ENCODE peak calls at places on chromosomes 7 and 10, in ten cellular contexts. F is upper lobe of left lung, J is breast epithelium, S is suprapubic skin, L is stomach, Y is SK-N-SH, V is esophagus muscularis mucosa, B is endothelial cell of umbilical vein, R is prostate gland, O is HL-60. A is an unnamed sample.

GRCh38 chr10:130961506-130962239 is 349.8 kb downstream of the TCERG1L start:
- DNase-seq in F (no peak), J (no peak), S (no peak), L (no peak), Y (no peak), V (peak; percentile 90), B (no peak), R (no peak), O (no peak), A (no peak)

GRCh38 chr10:55183993-55184392 is 383.0 kb upstream of the PCDH15 start:
- DNase-seq in F (no peak), J (no peak), S (no peak), L (no peak), Y (no peak), V (no peak), B (no peak), R (no peak), O (no peak), A (no peak)

GRCh38 chr7:106205621-106206222 is 79.1 kb downstream of the NAMPT start:
- DNase-seq in F (no peak), J (no peak), S (no peak), L (no peak), Y (no peak), V (no peak), B (peak; percentile 14), R (peak; percentile 24), O (no peak), A (no peak)

GRCh38 chr10:19860107-19860506 is 43.9 kb downstream of the PLXDC2 start:
- DNase-seq in F (no peak), J (no peak), S (no peak), L (no peak), Y (no peak), V (no peak), B (no peak), R (no peak), O (no peak), A (no peak)

GRCh38 chr10:91700788-91701444 is 68.0 kb upstream of the PPP1R3C start:
- DNase-seq in F (no peak), J (no peak), S (no peak), L (no peak), Y (no peak), V (no peak), B (peak; percentile 45), R (no peak), O (no peak), A (no peak)

GRCh38 chr7:732094-732541 is 5.0 kb upstream of the PRKAR1B start:
- DNase-seq in F (peak; percentile 62), J (peak; percentile 51), S (no peak), L (peak; percentile 87), Y (peak; percentile 71), V (no peak), B (peak; percentile 36), R (peak; percentile 71), O (no peak), A (no peak)

GRCh38 chr7:122528879-122529481 is 169.9 kb downstream of the RNF133 start:
- DNase-seq in F (no peak), J (no peak), S (no peak), L (no peak), Y (peak; percentile 17), V (no peak), B (peak; percentile 68), R (no peak), O (no peak), A (no peak)

GRCh38 chr7:100886142-100886935 is 3.2 kb downstream of the UFSP1 start:
- DNase-seq in F (no peak), J (no peak), S (no peak), L (no peak), Y (peak; percentile 32), V (no peak), B (no peak), R (no peak), O (no peak), A (no peak)

GRCh38 chr10:131806146-131806545 is 94.7 kb upstream of the PPP2R2D start:
- DNase-seq in F (peak; percentile 51), J (no peak), S (no peak), L (peak; percentile 10), Y (no peak), V (no peak), B (no peak), R (no peak), O (no peak), A (no peak)

GRCh38 chr7:151060113-151060415 is 675 bp downstream of the SLC4A2 start:
- DNase-seq in F (no peak), J (no peak), S (no peak), L (no peak), Y (no peak), V (no peak), B (no peak), R (no peak), O (no peak), A (no peak)

GRCh38 chr7:150974468-150975391 is 3.4 kb downstream of the KCNH2 start:
- DNase-seq in F (peak; percentile 95), J (no peak), S (no peak), L (peak; percentile 55), Y (peak; percentile 82), V (no peak), B (peak; percentile 12), R (no peak), O (no peak), A (peak; percentile 67)

GRCh38 chr7:105935250-105935649 is 27.8 kb upstream of the CDHR3 start:
- DNase-seq in F (no peak), J (no peak), S (no peak), L (peak; percentile 54), Y (no peak), V (no peak), B (no peak), R (no peak), O (no peak), A (no peak)

GRCh38 chr10:34290412-34291082 is 524.5 kb downstream of the PARD3 start:
- DNase-seq in F (no peak), J (no peak), S (no peak), L (no peak), Y (no peak), V (no peak), B (peak; percentile 67), R (no peak), O (no peak), A (no peak)

DNA sequence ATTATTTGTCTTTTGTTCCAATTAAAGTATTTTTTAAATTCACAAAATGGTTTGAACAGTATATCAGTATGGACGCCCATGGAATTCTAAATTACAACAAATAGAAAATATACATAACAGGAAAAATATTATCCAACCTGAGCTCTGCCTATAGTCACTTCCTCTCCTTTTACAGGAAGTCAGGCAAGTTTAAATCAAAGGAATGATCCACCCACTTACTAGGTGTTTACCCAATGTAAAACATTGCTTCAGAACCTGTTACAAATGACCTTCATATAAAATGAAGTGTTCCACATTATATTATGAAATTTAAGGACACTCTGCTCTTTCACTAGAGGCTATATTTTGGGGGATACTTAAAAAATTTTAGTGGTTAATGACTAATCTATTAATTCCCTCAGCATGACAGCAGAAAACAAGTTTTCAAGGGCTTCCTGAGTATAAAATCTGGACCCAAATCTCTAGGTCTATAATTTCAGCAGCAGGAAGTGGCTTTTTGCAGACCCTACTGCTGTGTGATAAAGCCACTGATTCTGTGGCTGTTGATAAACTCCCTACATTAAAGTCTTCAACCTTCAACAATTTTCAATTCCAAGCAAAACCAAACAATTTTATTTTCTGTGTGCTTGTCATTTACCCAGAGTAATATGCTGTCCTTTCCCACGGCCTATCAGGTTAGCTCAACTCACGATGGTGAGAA is 722.6 kb downstream of the GATA3 start:
- DNase-seq in F (no peak), J (no peak), S (no peak), L (no peak), Y (no peak), V (no peak), B (no peak), R (no peak), O (no peak), A (no peak)
- TF ChIP-seq POLR2AphosphoS5 in F (no peak), J (no peak), S (no peak), L (no peak), Y (no peak), V (no peak), B (no peak), R (no peak), O (no peak), A (no peak)

DNA sequence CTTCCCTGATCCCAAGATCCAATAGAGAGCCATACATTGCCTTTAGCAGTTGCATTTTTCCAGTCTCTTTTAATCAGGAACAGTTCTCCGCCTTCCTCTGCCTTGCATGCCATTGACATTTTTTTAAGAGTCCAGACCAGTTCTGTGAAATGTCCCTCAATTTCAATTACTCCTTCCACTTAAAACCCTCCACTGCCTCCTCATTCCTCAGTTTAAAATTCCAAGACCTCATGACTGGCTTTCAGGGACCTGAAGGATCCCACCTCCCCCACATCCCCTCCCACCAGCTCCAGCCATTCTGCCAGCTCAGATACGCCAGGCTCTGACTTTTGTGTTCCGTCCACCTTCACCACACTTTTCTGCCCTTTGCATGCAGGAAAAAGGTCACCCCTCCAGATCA is 8.8 kb downstream of the TNRC18 start:
- DNase-seq in F (no peak), J (no peak), S (no peak), L (no peak), Y (no peak), V (no peak), B (no peak), R (no peak), O (no peak), A (no peak)
- TF ChIP-seq POLR2AphosphoS5 in F (no peak), J (no peak), S (no peak), L (no peak), Y (peak; percentile 69), V (no peak), B (no peak), R (no peak), O (no peak), A (no peak)

DNA sequence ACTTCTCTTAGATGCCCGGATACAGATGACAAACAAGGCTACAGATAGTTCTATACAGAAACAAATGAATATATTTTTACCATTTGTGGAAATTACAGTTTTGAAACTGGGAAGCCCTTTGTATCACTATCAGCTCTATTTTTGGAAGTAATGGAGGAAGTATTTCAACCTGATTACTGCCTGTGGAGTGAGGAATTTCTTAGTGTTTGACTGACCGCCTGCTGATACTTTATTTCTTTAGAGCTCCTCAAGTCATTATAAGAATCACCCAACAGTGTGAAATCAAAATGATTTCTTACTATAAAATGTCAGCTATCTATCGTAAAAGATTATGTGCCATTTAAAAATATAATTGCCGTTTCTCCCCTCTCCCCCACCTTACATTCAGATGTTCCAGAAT is 290.9 kb downstream of the SDK1 start:
- DNase-seq in F (no peak), J (no peak), S (no peak), L (no peak), Y (no peak), V (no peak), B (no peak), R (no peak), O (no peak), A (no peak)
- TF ChIP-seq POLR2AphosphoS5 in F (no peak), J (no peak), S (no peak), L (no peak), Y (no peak), V (no peak), B (no peak), R (no peak), O (no peak), A (no peak)

DNA sequence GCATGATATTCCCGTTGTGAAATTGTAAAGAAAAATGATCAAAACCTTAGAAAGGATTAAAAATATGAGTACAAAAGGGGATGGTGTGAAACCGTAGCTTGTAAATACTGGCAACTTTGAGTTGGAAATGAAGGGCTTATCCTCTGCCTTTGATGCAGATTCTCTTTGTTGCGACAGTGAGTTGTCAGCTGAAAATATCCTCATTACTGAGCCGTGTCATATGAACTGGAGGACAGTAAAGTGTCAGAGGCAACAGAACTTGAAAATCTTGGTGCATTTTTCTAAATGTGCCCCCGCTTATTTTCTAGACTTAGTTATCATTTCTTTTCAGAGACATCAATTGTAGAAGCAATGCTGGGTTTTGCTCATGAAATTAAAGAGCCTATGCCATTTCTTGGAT is 170.5 kb upstream of the NPS start:
- DNase-seq in F (no peak), J (no peak), S (no peak), L (no peak), Y (no peak), V (no peak), B (no peak), R (no peak), O (no peak), A (no peak)
- TF ChIP-seq POLR2AphosphoS5 in F (no peak), J (no peak), S (no peak), L (no peak), Y (no peak), V (no peak), B (no peak), R (no peak), O (no peak), A (no peak)